ENCODE peak calls at places on chromosomes 11 and 22, in five cellular contexts. One of them, this sample, is unnamed.

GRCh38 chr11:119635041-119635745 is 93.8 kb downstream of the NECTIN1 start:
- DNase-seq in transverse colon: no peak
- DNase-seq in heart left ventricle: no peak
- DNase-seq in A673: no peak
- DNase-seq in A549: no peak
- DNase-seq in this sample: no peak

GRCh38 chr22:45775569-45776312 is 104.1 kb downstream of the ATXN10 start:
- DNase-seq in transverse colon: no peak
- DNase-seq in heart left ventricle: no peak
- DNase-seq in A673: no peak
- DNase-seq in A549: no peak
- DNase-seq in this sample: no peak

GRCh38 chr22:30681840-30682239 is 12.8 kb upstream of the OSBP2 start:
- DNase-seq in transverse colon: no peak
- DNase-seq in heart left ventricle: no peak
- DNase-seq in A673: no peak
- DNase-seq in A549: no peak
- DNase-seq in this sample: no peak

GRCh38 chr11:101706541-101706940 is 122.7 kb upstream of the TRPC6 start:
- DNase-seq in transverse colon: no peak
- DNase-seq in heart left ventricle: no peak
- DNase-seq in A673: no peak
- DNase-seq in A549: peak; percentile 60
- DNase-seq in this sample: no peak

GRCh38 chr11:77619576-77620198 is 17.9 kb downstream of the CLNS1A start:
- DNase-seq in transverse colon: no peak
- DNase-seq in heart left ventricle: no peak
- DNase-seq in A673: peak; percentile 55
- DNase-seq in A549: peak; percentile 61
- DNase-seq in this sample: no peak

GRCh38 chr11:7204778-7205177 is 46.9 kb upstream of the SYT9 start:
- DNase-seq in transverse colon: no peak
- DNase-seq in heart left ventricle: no peak
- DNase-seq in A673: no peak
- DNase-seq in A549: no peak
- DNase-seq in this sample: no peak

GRCh38 chr11:76234704-76235232 is 28.5 kb upstream of the WNT11 start:
- DNase-seq in transverse colon: no peak
- DNase-seq in heart left ventricle: peak; percentile 73
- DNase-seq in A673: no peak
- DNase-seq in A549: no peak
- DNase-seq in this sample: no peak

GRCh38 chr11:105357764-105358163 is 218.2 kb upstream of the CARD18 start:
- DNase-seq in transverse colon: no peak
- DNase-seq in heart left ventricle: no peak
- DNase-seq in A673: no peak
- DNase-seq in A549: no peak
- DNase-seq in this sample: no peak

GRCh38 chr11:61004037-61004641 is 32.7 kb downstream of the CD6 start:
- DNase-seq in transverse colon: no peak
- DNase-seq in heart left ventricle: no peak
- DNase-seq in A673: peak; percentile 84
- DNase-seq in A549: no peak
- DNase-seq in this sample: no peak

GRCh38 chr11:17259931-17260499 is 16.5 kb upstream of the NUCB2 start:
- DNase-seq in transverse colon: no peak
- DNase-seq in heart left ventricle: no peak
- DNase-seq in A673: no peak
- DNase-seq in A549: peak; percentile 36
- DNase-seq in this sample: no peak

GRCh38 chr11:29448246-29448877 is 568.5 kb downstream of the KCNA4 start:
- DNase-seq in transverse colon: no peak
- DNase-seq in heart left ventricle: no peak
- DNase-seq in A673: peak; percentile 44
- DNase-seq in A549: peak; percentile 22
- DNase-seq in this sample: no peak

GRCh38 chr11:134632347-134633119 is 220.5 kb upstream of the B3GAT1 start:
- DNase-seq in transverse colon: no peak
- DNase-seq in heart left ventricle: no peak
- DNase-seq in A673: no peak
- DNase-seq in A549: no peak
- DNase-seq in this sample: no peak

GRCh38 chr11:107704432-107704831 is 7.4 kb downstream of the SLN start:
- DNase-seq in transverse colon: no peak
- DNase-seq in heart left ventricle: no peak
- DNase-seq in A673: no peak
- DNase-seq in A549: peak; percentile 65
- DNase-seq in this sample: no peak

GRCh38 chr11:68145120-68145866 is 24.1 kb upstream of the CHKA start:
- DNase-seq in transverse colon: no peak
- DNase-seq in heart left ventricle: no peak
- DNase-seq in A673: no peak
- DNase-seq in A549: peak; percentile 53
- DNase-seq in this sample: no peak

GRCh38 chr22:20887375-20887774 is 28.6 kb downstream of the SNAP29 start:
- DNase-seq in transverse colon: no peak
- DNase-seq in heart left ventricle: no peak
- DNase-seq in A673: no peak
- DNase-seq in A549: peak; percentile 6
- DNase-seq in this sample: no peak

GRCh38 chr22:29343313-29343805 is 27.9 kb upstream of the RASL10A start:
- DNase-seq in transverse colon: no peak
- DNase-seq in heart left ventricle: peak; percentile 81
- DNase-seq in A673: no peak
- DNase-seq in A549: no peak
- DNase-seq in this sample: no peak

GRCh38 chr22:47219789-47220188 is 457.3 kb downstream of the TBC1D22A start:
- DNase-seq in transverse colon: no peak
- DNase-seq in heart left ventricle: no peak
- DNase-seq in A673: no peak
- DNase-seq in A549: no peak
- DNase-seq in this sample: no peak
- H3K9me3 ChIP-seq in transverse colon: no peaks in the 10 kb centered on the region
- H3K9me3 ChIP-seq in heart left ventricle: no peaks in the 10 kb centered on the region
- H3K9me3 ChIP-seq in A673: no peaks in the 10 kb centered on the region
- H3K9me3 ChIP-seq in A549: no peaks in the 10 kb centered on the region
- H3K9me3 ChIP-seq in this sample: no peaks in the 10 kb centered on the region

GRCh38 chr22:47921906-47922305 is 1159.5 kb downstream of the TBC1D22A start:
- DNase-seq in transverse colon: no peak
- DNase-seq in heart left ventricle: no peak
- DNase-seq in A673: no peak
- DNase-seq in A549: no peak
- DNase-seq in this sample: no peak
- H3K9me3 ChIP-seq in transverse colon: no peaks in the 10 kb centered on the region
- H3K9me3 ChIP-seq in heart left ventricle: peaks cover 7% of the 10 kb centered on the region
- H3K9me3 ChIP-seq in A673: peaks cover 3% of the 10 kb centered on the region
- H3K9me3 ChIP-seq in A549: no peaks in the 10 kb centered on the region
- H3K9me3 ChIP-seq in this sample: no peaks in the 10 kb centered on the region

GRCh38 chr11:130340671-130341319 is 26.1 kb upstream of the ZBTB44 start:
- DNase-seq in transverse colon: no peak
- DNase-seq in heart left ventricle: no peak
- DNase-seq in A673: no peak
- DNase-seq in A549: no peak
- DNase-seq in this sample: no peak
- H3K9me3 ChIP-seq in transverse colon: peaks cover 3% of the 10 kb centered on the region
- H3K9me3 ChIP-seq in heart left ventricle: peaks cover 4% of the 10 kb centered on the region
- H3K9me3 ChIP-seq in A673: no peaks in the 10 kb centered on the region
- H3K9me3 ChIP-seq in A549: no peaks in the 10 kb centered on the region
- H3K9me3 ChIP-seq in this sample: peaks cover 6% of the 10 kb centered on the region

DNA sequence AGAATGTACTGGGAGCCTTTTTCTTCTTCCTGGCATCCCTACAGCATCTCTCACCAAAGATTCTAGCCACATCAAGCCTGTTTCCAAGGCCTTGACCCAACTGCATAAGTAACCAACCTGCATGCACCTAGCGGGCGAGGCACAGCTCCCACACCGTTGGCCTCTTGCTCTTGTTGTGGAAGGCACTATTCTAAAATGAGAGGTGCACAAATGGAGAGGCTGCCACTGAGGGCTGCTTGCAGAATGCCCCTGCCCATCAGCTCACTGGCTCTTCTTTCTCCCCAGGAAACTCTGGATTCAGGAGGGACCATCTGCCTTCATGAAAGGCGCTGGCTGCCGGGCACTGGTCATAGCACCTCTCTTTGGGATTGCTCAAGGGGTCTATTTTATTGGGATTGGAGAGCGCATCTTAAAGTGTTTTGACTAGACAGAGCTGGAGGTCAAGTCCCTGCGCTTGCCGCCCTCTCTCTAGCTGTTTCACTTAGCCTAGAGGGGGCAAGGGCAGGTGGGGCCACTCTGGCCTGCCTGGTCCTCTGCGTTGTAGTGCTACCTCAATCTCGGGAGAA is 26.6 kb downstream of the SLC25A18 start:
- DNase-seq in transverse colon: no peak
- DNase-seq in heart left ventricle: no peak
- DNase-seq in A673: no peak
- DNase-seq in A549: no peak
- DNase-seq in this sample: no peak
- H3K9me3 ChIP-seq in transverse colon: no peaks in the 10 kb centered on the region
- H3K9me3 ChIP-seq in heart left ventricle: no peaks in the 10 kb centered on the region
- H3K9me3 ChIP-seq in A673: no peaks in the 10 kb centered on the region
- H3K9me3 ChIP-seq in A549: no peaks in the 10 kb centered on the region
- H3K9me3 ChIP-seq in this sample: no peaks in the 10 kb centered on the region

GRCh38 chr11:70545626-70545945 is 147.3 kb downstream of the CTTN start:
- DNase-seq in transverse colon: no peak
- DNase-seq in heart left ventricle: peak; percentile 26
- DNase-seq in A673: no peak
- DNase-seq in A549: no peak
- DNase-seq in this sample: no peak
- H3K9me3 ChIP-seq in transverse colon: no peaks in the 10 kb centered on the region
- H3K9me3 ChIP-seq in heart left ventricle: peaks cover 3% of the 10 kb centered on the region
- H3K9me3 ChIP-seq in A673: no peaks in the 10 kb centered on the region
- H3K9me3 ChIP-seq in A549: no peaks in the 10 kb centered on the region
- H3K9me3 ChIP-seq in this sample: no peaks in the 10 kb centered on the region

GRCh38 chr22:16651217-16651616 is 58.6 kb upstream of the CCT8L2 start:
- DNase-seq in transverse colon: no peak
- DNase-seq in heart left ventricle: no peak
- DNase-seq in A673: no peak
- DNase-seq in A549: no peak
- DNase-seq in this sample: no peak

GRCh38 chr22:16658068-16658467 is 65.5 kb upstream of the CCT8L2 start:
- DNase-seq in transverse colon: no peak
- DNase-seq in heart left ventricle: no peak
- DNase-seq in A673: no peak
- DNase-seq in A549: no peak
- DNase-seq in this sample: no peak

GRCh38 chr22:16654882-16655281 is 62.3 kb upstream of the CCT8L2 start:
- DNase-seq in transverse colon: no peak
- DNase-seq in heart left ventricle: no peak
- DNase-seq in A673: no peak
- DNase-seq in A549: no peak
- DNase-seq in this sample: no peak
- H3K9me3 ChIP-seq in transverse colon: peaks cover 9% of the 10 kb centered on the region
- H3K9me3 ChIP-seq in heart left ventricle: peaks cover 11% of the 10 kb centered on the region
- H3K9me3 ChIP-seq in A673: peaks cover 9% of the 10 kb centered on the region
- H3K9me3 ChIP-seq in A549: no peaks in the 10 kb centered on the region
- H3K9me3 ChIP-seq in this sample: no peaks in the 10 kb centered on the region

GRCh38 chr22:47659467-47660302 is 897.2 kb downstream of the TBC1D22A start:
- DNase-seq in transverse colon: no peak
- DNase-seq in heart left ventricle: no peak
- DNase-seq in A673: peak; percentile 4
- DNase-seq in A549: no peak
- DNase-seq in this sample: no peak
- H3K9me3 ChIP-seq in transverse colon: no peaks in the 10 kb centered on the region
- H3K9me3 ChIP-seq in heart left ventricle: peaks cover 6% of the 10 kb centered on the region
- H3K9me3 ChIP-seq in A673: no peaks in the 10 kb centered on the region
- H3K9me3 ChIP-seq in A549: peaks cover 4% of the 10 kb centered on the region
- H3K9me3 ChIP-seq in this sample: no peaks in the 10 kb centered on the region

GRCh38 chr11:3359092-3359824 is 19.7 kb downstream of the ZNF195 start:
- DNase-seq in transverse colon: no peak
- DNase-seq in heart left ventricle: no peak
- DNase-seq in A673: no peak
- DNase-seq in A549: peak; percentile 49
- DNase-seq in this sample: no peak
- H3K9me3 ChIP-seq in transverse colon: peaks cover 73% of the 10 kb centered on the region
- H3K9me3 ChIP-seq in heart left ventricle: peaks cover 94% of the 10 kb centered on the region
- H3K9me3 ChIP-seq in A673: peaks cover 80% of the 10 kb centered on the region
- H3K9me3 ChIP-seq in A549: peaks cover 98% of the 10 kb centered on the region
- H3K9me3 ChIP-seq in this sample: peaks cover 56% of the 10 kb centered on the region